ENCODE peak calls at places on chromosomes 11 and 22, in ten cellular contexts. H, C, F, S, R, D, Q, E, L and N are unnamed samples.
A peak's percentile ranks its signal among the peaks of the same experiment; 100 is the strongest.

GRCh38 chr11:78638704-78639380 is 64.2 kb upstream of the NARS2 start:
- DNase-seq in L (no peak), S (no peak), Q (no peak), E (no peak), D (no peak), C (no peak), F (no peak), H (no peak), R (no peak), N (peak; percentile 83)

GRCh38 chr11:117076941-117077659 is 21.1 kb downstream of the SIK3 start:
- DNase-seq in H (no peak), D (no peak), R (no peak), E (no peak), F (no peak), Q (no peak), C (no peak), S (no peak), L (no peak), N (no peak)

GRCh38 chr11:75820636-75821035 is 5.6 kb downstream of the UVRAG start:
- DNase-seq in C (peak; percentile 49), S (no peak), Q (no peak), E (no peak), R (peak; percentile 46), F (peak; percentile 39), H (no peak), D (no peak), L (peak; percentile 12), N (no peak)

GRCh38 chr11:44927174-44927661 is 23.5 kb downstream of the TP53I11 start:
- DNase-seq in F (peak; percentile 66), C (peak; percentile 60), H (peak; percentile 73), E (peak; percentile 84), D (peak; percentile 82), R (peak; percentile 65), S (peak; percentile 65), L (peak; percentile 58), Q (peak; percentile 77), N (peak; percentile 91)

GRCh38 chr11:78079232-78080083 is at the start of gene NDUFC2:
- DNase-seq in H (peak; percentile 83), Q (peak; percentile 86), D (peak; percentile 73), F (peak; percentile 88), C (peak; percentile 83), L (peak; percentile 89), S (peak; percentile 82), E (peak; percentile 88), R (peak; percentile 85), N (peak; percentile 93)

GRCh38 chr11:67370351-67371076 is 2.9 kb downstream of the CLCF1 start:
- DNase-seq in S (no peak), Q (no peak), L (no peak), D (no peak), E (no peak), R (peak; percentile 59), H (no peak), C (no peak), F (no peak), N (no peak)

GRCh38 chr11:59510917-59511589 is at the start of gene OR4D9:
- DNase-seq in F (no peak), L (no peak), D (no peak), S (no peak), E (no peak), H (no peak), C (no peak), Q (no peak), R (no peak), N (no peak)

GRCh38 chr11:61108847-61109585 is 6.7 kb downstream of the CD5 start:
- DNase-seq in E (no peak), S (no peak), C (no peak), H (no peak), D (no peak), L (no peak), Q (no peak), F (no peak), R (no peak), N (no peak)

GRCh38 chr11:60756307-60757032 is at the start of gene MS4A15:
- DNase-seq in E (peak; percentile 53), H (peak; percentile 54), D (no peak), F (peak; percentile 2), R (peak; percentile 8), Q (peak; percentile 1), S (no peak), L (peak; percentile 1), C (peak; percentile 3), N (no peak)

GRCh38 chr11:130560000-130560852 is 111.8 kb downstream of the ADAMTS15 start:
- DNase-seq in Q (no peak), D (no peak), H (no peak), L (no peak), S (no peak), C (no peak), F (no peak), E (no peak), R (no peak), N (no peak)

GRCh38 chr11:88041679-88042078 is 133.6 kb downstream of the RAB38 start:
- DNase-seq in H (no peak), C (no peak), E (no peak), R (no peak), S (no peak), L (no peak), Q (no peak), D (no peak), F (no peak), N (no peak)

GRCh38 chr11:76630600-76630999 is 39.9 kb downstream of the LRRC32 start:
- DNase-seq in H (no peak), F (peak; percentile 46), D (no peak), L (no peak), E (no peak), R (no peak), Q (no peak), C (no peak), S (no peak), N (no peak)

DNA sequence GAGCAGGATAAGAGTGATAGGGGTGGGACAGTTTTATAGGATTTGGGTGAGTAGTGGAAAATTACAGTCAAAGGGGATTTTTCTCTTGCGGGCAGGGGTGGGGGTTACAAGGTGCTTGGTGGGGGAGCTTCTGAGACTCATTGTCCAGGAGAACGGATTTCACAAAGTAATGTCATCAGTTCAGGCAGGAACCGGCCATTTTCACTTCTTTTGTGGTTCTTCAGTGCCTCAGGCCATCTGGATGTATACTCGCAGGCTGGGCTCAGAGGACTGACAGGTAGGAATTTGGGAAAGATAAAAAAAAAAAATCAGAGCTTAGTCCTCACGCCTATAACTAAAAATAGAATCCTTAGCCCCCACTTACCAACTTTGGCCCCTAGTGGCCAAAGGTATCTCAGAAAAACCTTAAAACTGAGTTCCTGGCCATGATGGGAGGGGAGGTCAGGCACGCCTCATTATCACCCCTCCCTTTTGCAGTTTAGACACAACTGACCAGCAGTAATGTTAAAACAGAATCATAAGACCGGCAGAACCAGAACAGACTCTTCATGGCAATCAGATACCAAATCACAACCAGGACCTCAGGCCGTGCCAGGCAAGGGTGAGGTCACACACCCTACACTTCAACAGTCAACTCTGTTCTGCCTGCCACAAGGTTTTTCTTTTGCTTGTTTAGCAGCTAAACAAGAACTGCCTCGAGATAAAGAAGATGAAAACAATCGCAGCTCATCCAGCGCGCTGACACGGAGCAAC is 8.9 kb upstream of the APOBEC3G start:
- DNase-seq in H (no peak), S (no peak), C (no peak), L (no peak), Q (no peak), D (no peak), E (no peak), F (no peak), R (no peak), N (no peak)
- TF ChIP-seq CTCF in H (no peak), S (no peak), C (no peak), L (no peak), Q (no peak), D (no peak), E (no peak), F (no peak), R (no peak), N (no peak)

DNA sequence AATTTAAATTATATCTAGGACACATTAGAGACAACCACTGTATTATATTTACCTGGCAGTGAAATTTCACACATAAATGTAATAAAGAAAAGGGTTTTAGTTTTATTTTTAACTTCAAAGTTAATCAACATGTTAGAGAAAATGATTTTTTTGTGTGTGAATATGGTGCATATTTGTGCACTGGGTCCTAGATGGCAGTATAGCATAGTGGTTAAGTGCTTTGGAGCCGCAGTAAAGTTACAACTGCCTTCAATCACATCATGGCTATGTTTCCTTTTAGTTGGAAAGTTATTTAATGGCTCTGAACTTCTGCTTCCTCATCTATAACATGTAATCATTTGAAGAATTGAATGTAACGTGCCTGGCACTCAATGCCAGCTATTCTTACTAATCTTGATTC is 108.9 kb upstream of the DDI1 start:
- DNase-seq in E (peak; percentile 36), Q (no peak), F (peak; percentile 57), D (no peak), C (peak; percentile 58), L (peak; percentile 36), R (no peak), S (no peak), H (no peak), N (no peak)
- TF ChIP-seq CTCF in E (peak; percentile 46), Q (no peak), F (peak; percentile 47), D (no peak), C (peak; percentile 65), L (peak; percentile 30), R (peak; percentile 61), S (no peak), H (peak; percentile 64), N (peak; percentile 47)

DNA sequence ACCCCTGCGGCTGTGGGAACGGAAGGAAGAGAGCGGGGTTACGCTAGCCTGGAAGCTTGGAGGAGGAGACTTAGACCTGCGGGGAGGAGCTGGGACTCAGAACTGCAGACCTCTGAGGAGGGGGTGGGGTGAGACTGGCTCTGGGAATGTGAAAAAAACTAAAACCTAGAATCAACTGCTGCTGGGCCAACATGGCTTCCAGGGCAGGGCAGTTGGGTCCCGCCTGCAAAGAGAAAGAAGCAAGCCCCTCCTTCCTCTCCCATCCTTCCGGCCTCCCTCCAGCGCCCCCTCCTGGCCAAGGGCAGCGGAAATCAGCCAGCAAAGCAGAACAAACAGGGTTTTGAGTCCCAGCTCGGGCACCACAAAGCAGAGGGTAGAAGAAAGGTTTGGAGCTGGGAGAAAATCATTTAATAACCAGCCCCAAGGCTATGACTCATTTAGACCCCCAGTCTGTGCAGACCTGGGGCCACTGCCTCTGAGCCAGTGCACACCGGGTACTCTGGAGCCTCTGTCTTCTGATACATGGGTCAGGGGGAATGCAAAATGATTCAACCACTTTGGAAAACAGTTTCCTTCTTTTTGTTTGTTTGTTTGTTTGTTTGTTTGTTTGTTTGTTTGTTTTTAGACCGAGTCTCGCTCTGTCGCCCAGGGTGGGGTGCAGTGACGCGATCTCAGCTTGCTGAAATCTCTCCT is 7.3 kb upstream of the NCF4 start:
- DNase-seq in Q (peak; percentile 79), L (peak; percentile 22), S (peak; percentile 71), D (peak; percentile 72), R (peak; percentile 18), C (peak; percentile 18), F (peak; percentile 32), H (peak; percentile 78), E (peak; percentile 61), N (no peak)
- TF ChIP-seq CTCF in Q (no peak), L (peak; percentile 79), S (peak; percentile 37), D (peak; percentile 64), R (peak; percentile 63), C (peak; percentile 52), F (peak; percentile 70), H (peak; percentile 77), E (no peak), N (peak; percentile 56)

DNA sequence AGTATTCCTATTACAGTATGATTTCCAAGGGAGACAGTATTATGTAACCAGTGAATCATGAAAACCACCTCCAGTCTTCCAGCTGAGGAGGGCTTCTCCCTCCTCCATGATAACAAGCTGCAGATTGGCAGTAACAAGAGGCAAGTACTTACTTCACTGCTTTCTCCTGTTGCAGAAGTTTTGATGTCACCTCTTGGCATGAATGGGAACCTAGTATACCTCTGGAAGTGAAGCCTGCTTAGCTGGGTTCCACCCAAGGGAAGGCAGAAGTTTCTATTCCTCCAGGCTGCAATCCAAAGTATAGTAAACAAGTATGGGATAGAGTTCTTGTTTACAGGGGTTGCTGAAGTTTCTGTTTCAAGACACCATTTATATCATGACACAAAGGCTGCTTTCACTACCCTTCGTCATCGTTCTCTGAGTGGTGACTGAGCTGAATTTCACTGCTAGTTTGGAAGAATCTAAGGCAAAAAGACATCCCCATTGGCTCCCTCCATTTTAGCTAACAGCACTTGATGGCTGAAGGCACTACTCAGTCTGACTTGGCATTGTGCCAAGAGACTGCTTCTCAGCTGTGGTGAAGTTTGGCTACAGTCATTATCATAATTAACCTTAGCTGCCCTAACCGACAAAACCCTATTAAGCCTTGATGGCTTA is 49.8 kb downstream of the FDX1 start:
- DNase-seq in E (no peak), Q (no peak), R (peak; percentile 84), S (no peak), D (no peak), H (no peak), C (peak; percentile 64), F (peak; percentile 89), L (peak; percentile 43), N (no peak)
- TF ChIP-seq CTCF in E (no peak), Q (no peak), R (no peak), S (no peak), D (no peak), H (no peak), C (no peak), F (no peak), L (no peak), N (no peak)